ENCODE peak calls at places on chromosomes 7 and 10, in ten cellular contexts. I is uterus, T is GM23338, G is A549, N is foreskin fibroblast, C is cardiac muscle cell, Y is IMR-90, H is upper lobe of right lung, P is fibroblast of the aortic adventitia, F is Calu3. E is an unnamed sample.
A peak's percentile ranks its signal among the peaks of the same experiment; 100 is the strongest.

GRCh38 chr10:5447071-5447470 is 34.7 kb downstream of the NET1 start:
- DNase-seq in I (no peak), T (no peak), G (no peak), N (peak; percentile 24), C (no peak), Y (peak; percentile 46), H (no peak), P (peak; percentile 54), F (no peak), E (no peak)

GRCh38 chr7:47078241-47078640 is 503.7 kb downstream of the TNS3 start:
- DNase-seq in I (no peak), T (no peak), G (no peak), N (peak; percentile 53), C (no peak), Y (peak; percentile 43), H (no peak), P (peak; percentile 43), F (no peak), E (no peak)

GRCh38 chr10:128128582-128128981 is 2.4 kb upstream of the MKI67 start:
- DNase-seq in I (no peak), T (no peak), G (no peak), N (no peak), C (no peak), Y (no peak), H (no peak), P (no peak), F (no peak), E (no peak)

GRCh38 chr7:140212100-140212881 is 35.5 kb upstream of the KDM7A start:
- DNase-seq in I (no peak), T (no peak), G (no peak), N (peak; percentile 21), C (no peak), Y (peak; percentile 32), H (no peak), P (peak; percentile 14), F (no peak), E (no peak)

GRCh38 chr7:133650067-133650466 is 397.2 kb downstream of the EXOC4 start:
- DNase-seq in I (no peak), T (no peak), G (no peak), N (peak; percentile 59), C (no peak), Y (peak; percentile 69), H (no peak), P (peak; percentile 91), F (no peak), E (no peak)

GRCh38 chr10:70564901-70565351 is 37.6 kb downstream of the PRF1 start:
- DNase-seq in I (no peak), T (no peak), G (no peak), N (peak; percentile 43), C (no peak), Y (no peak), H (peak; percentile 27), P (no peak), F (no peak), E (no peak)

GRCh38 chr7:150430465-150431085 is 19.9 kb upstream of the GIMAP8 start:
- DNase-seq in I (no peak), T (no peak), G (no peak), N (peak; percentile 16), C (no peak), Y (peak; percentile 12), H (peak; percentile 38), P (no peak), F (no peak), E (peak; percentile 7)

GRCh38 chr7:27117687-27118491 is 12.7 kb downstream of the HOXA4 start:
- DNase-seq in I (no peak), T (peak; percentile 75), G (peak; percentile 59), N (no peak), C (no peak), Y (peak; percentile 97), H (no peak), P (peak; percentile 79), F (no peak), E (no peak)

GRCh38 chr10:21724695-21725371 is 190.8 kb downstream of the MLLT10 start:
- DNase-seq in I (peak; percentile 97), T (peak; percentile 52), G (peak; percentile 94), N (peak; percentile 100), C (peak; percentile 97), Y (peak; percentile 100), H (peak; percentile 67), P (peak; percentile 100), F (peak; percentile 90), E (peak; percentile 96)

GRCh38 chr10:112805701-112806100 is 144.3 kb upstream of the TCF7L2 start:
- DNase-seq in I (no peak), T (no peak), G (no peak), N (no peak), C (no peak), Y (no peak), H (no peak), P (no peak), F (no peak), E (no peak)

GRCh38 chr10:120982507-120982906 is 131.3 kb downstream of the WDR11 start:
- DNase-seq in I (no peak), T (peak; percentile 54), G (no peak), N (no peak), C (no peak), Y (no peak), H (no peak), P (no peak), F (no peak), E (no peak)

GRCh38 chr7:30511973-30512662 is 7.5 kb upstream of the GGCT start:
- DNase-seq in I (no peak), T (no peak), G (no peak), N (no peak), C (no peak), Y (no peak), H (no peak), P (no peak), F (no peak), E (no peak)

GRCh38 chr7:17367502-17367901 is 69.0 kb downstream of the AHR start:
- DNase-seq in I (no peak), T (no peak), G (no peak), N (peak; percentile 45), C (no peak), Y (peak; percentile 43), H (no peak), P (peak; percentile 25), F (no peak), E (no peak)

GRCh38 chr10:111037868-111038267 is 39.0 kb upstream of the ADRA2A start:
- DNase-seq in I (no peak), T (peak; percentile 7), G (no peak), N (peak; percentile 10), C (no peak), Y (no peak), H (no peak), P (no peak), F (no peak), E (no peak)
- TF ChIP-seq CTCF in I (no peak), T (peak; percentile 12), G (no peak), N (no peak), C (peak; percentile 27), Y (no peak), H (peak; percentile 7), P (peak; percentile 29), F (no peak), E (no peak)

DNA sequence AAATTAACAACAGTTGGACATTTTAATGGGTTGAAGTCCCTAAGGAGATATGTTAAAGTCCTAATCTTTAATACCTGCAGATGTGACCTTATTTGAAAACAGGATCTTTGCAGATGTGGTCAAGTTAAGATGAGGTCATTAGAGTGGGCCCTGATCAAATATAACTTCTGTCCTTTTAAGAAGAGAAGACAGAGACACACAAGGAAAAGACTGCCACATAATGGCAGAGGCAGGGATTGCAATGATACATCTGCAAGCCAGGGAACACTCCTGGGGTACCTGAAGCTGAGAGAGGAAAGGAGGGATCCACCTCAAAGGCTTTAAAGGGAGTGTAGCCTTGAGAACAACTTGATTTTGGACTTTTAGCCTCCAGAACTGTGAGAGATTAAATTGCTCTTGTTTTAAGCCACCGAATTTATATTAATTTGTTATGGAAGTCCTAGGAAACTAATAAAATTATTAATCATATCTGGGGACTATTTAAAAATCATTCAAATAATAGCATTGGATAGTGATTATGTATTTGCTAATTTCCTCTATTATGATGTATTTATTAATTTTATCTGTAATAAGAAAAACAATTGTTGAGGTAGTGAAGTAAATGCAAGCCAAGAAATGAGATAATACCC is 700.0 kb upstream of the PCDH15 start:
- DNase-seq in I (no peak), T (peak; percentile 84), G (peak; percentile 37), N (peak; percentile 0), C (peak; percentile 59), Y (no peak), H (no peak), P (no peak), F (peak; percentile 69), E (peak; percentile 32)
- TF ChIP-seq CTCF in I (no peak), T (peak; percentile 84), G (peak; percentile 15), N (peak; percentile 51), C (peak; percentile 30), Y (no peak), H (peak; percentile 49), P (no peak), F (peak; percentile 56), E (peak; percentile 37)

GRCh38 chr7:44595934-44596635 is 10.3 kb upstream of the OGDH start:
- DNase-seq in I (no peak), T (no peak), G (no peak), N (peak; percentile 62), C (peak; percentile 17), Y (peak; percentile 16), H (no peak), P (peak; percentile 67), F (no peak), E (no peak)
- TF ChIP-seq CTCF in I (no peak), T (no peak), G (no peak), N (no peak), C (no peak), Y (no peak), H (no peak), P (no peak), F (no peak), E (no peak)

GRCh38 chr7:104264281-104264680 is 56.5 kb upstream of the ORC5 start:
- DNase-seq in I (no peak), T (no peak), G (no peak), N (peak; percentile 59), C (no peak), Y (peak; percentile 32), H (no peak), P (peak; percentile 59), F (peak; percentile 2), E (no peak)

GRCh38 chr7:104271948-104272347 is 56.5 kb upstream of the LHFPL3 start:
- DNase-seq in I (no peak), T (no peak), G (no peak), N (no peak), C (no peak), Y (no peak), H (no peak), P (no peak), F (no peak), E (no peak)

GRCh38 chr7:104272767-104273384 is 55.5 kb upstream of the LHFPL3 start:
- DNase-seq in I (no peak), T (peak; percentile 56), G (peak; percentile 41), N (peak; percentile 44), C (peak; percentile 36), Y (peak; percentile 57), H (no peak), P (peak; percentile 57), F (peak; percentile 9), E (no peak)

DNA sequence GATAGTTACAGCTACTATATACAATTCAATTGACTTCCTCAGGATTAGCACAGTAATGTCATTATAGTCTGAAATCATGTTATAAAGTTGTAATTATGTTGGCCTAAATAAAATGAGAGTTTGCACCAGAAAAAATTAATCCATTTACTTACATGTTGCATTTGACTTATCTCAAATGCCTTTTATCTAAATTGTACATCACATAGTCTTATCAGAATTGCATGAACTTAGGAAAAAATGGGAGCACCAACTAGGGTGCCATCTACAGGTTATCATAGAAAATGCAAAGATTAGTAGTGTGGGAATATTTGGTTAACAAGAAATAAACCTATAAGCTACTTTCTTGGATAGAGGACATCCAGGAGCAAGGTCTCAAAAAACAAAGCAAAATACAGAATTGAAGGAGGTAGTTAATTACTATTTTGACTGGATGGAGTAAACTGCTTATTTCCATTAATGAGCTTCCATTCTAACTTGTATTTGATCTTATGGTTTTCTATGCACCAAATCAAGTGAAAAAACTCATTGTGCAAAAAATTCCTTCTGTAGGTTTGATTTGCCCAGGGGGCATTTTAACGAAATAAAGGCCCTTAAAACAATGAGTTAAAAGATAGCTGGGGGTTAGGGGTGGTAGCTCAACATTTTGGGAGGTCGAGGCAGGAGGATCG is 60.0 kb upstream of the ORC5 start:
- DNase-seq in I (no peak), T (peak; percentile 14), G (peak; percentile 4), N (peak; percentile 35), C (no peak), Y (peak; percentile 28), H (no peak), P (peak; percentile 39), F (no peak), E (no peak)
- TF ChIP-seq CTCF in I (no peak), T (peak; percentile 46), G (peak; percentile 32), N (peak; percentile 53), C (peak; percentile 59), Y (peak; percentile 56), H (peak; percentile 51), P (peak; percentile 64), F (no peak), E (peak; percentile 23)